ENCODE peak calls at places on chromosomes 11 and 22, in four cellular contexts. I, H, U and B are unnamed samples.

GRCh38 chr22:40687706-40688105 is 8.4 kb downstream of the MCHR1 start:
- DNase-seq in I (no peak), H (no peak), U (no peak), B (no peak)

GRCh38 chr11:57426754-57427691 is at the start of gene SLC43A3:
- DNase-seq in I (no peak), H (peak), U (peak), B (peak)

GRCh38 chr22:46963672-46964545 is 201.5 kb downstream of the TBC1D22A start:
- DNase-seq in I (no peak), H (peak), U (no peak), B (no peak)

GRCh38 chr11:89436071-89436470 is 55.1 kb downstream of the NOX4 start:
- DNase-seq in I (no peak), H (peak), U (no peak), B (no peak)

GRCh38 chr11:78548911-78549572 is 25.6 kb downstream of the NARS2 start:
- DNase-seq in I (no peak), H (no peak), U (no peak), B (no peak)

GRCh38 chr11:47276923-47277322 is 7.0 kb downstream of the MADD start:
- DNase-seq in I (no peak), H (no peak), U (no peak), B (no peak)

GRCh38 chr22:36331912-36332622 is 55.7 kb downstream of the MYH9 start:
- DNase-seq in I (peak), H (peak), U (peak), B (peak)

GRCh38 chr11:2857918-2858317 is 27.7 kb downstream of the CDKN1C start:
- DNase-seq in I (no peak), H (no peak), U (no peak), B (no peak)

GRCh38 chr11:125457814-125458343 is 38.2 kb downstream of the FEZ1 start:
- DNase-seq in I (no peak), H (peak), U (no peak), B (no peak)

GRCh38 chr22:39524089-39524752 is 3.9 kb downstream of the ATF4 start:
- DNase-seq in I (no peak), H (peak), U (no peak), B (peak)

GRCh38 chr11:68756171-68756766 is 4.9 kb upstream of the TESMIN start:
- DNase-seq in I (no peak), H (no peak), U (no peak), B (no peak)

GRCh38 chr11:19232910-19233503 is 7.7 kb downstream of the E2F8 start:
- DNase-seq in I (no peak), H (no peak), U (no peak), B (no peak)

GRCh38 chr11:78419327-78419726 is 1.7 kb upstream of the GAB2 start:
- DNase-seq in I (no peak), H (peak), U (no peak), B (peak)

GRCh38 chr11:48063424-48063978 is 83.1 kb downstream of the PTPRJ start:
- DNase-seq in I (no peak), H (no peak), U (no peak), B (peak)

GRCh38 chr22:19912236-19912999 is 29.2 kb upstream of the COMT start:
- DNase-seq in I (no peak), H (no peak), U (no peak), B (no peak)

GRCh38 chr22:16808744-16809143 is 16.5 kb downstream of the XKR3 start:
- DNase-seq in I (no peak), H (no peak), U (no peak), B (no peak)

GRCh38 chr11:104122008-104122635 is 41.8 kb downstream of the PDGFD start:
- DNase-seq in I (no peak), H (no peak), U (no peak), B (no peak)

GRCh38 chr11:24386551-24387404 is 110.1 kb upstream of the LUZP2 start:
- DNase-seq in I (peak), H (no peak), U (no peak), B (no peak)

GRCh38 chr22:38317995-38318715 is 922 bp upstream of the CSNK1E start:
- DNase-seq in I (peak), H (peak), U (no peak), B (peak)

GRCh38 chr11:131511794-131512193 is 141.4 kb downstream of the NTM start:
- DNase-seq in I (peak), H (peak), U (no peak), B (no peak)

GRCh38 chr11:113677648-113678047 is 28.5 kb downstream of the TMPRSS5 start:
- DNase-seq in I (no peak), H (no peak), U (no peak), B (no peak)

GRCh38 chr11:19978668-19979518 is 181.4 kb downstream of the DBX1 start:
- DNase-seq in I (no peak), H (no peak), U (no peak), B (peak)

GRCh38 chr11:108983621-108984020 is 318.8 kb downstream of the DDX10 start:
- DNase-seq in I (no peak), H (no peak), U (no peak), B (no peak)

GRCh38 chr11:9760180-9760550 is 96.3 kb downstream of the SWAP70 start:
- DNase-seq in I (no peak), H (peak), U (no peak), B (peak)

GRCh38 chr22:46564084-46564714 is 26.8 kb upstream of the CELSR1 start:
- DNase-seq in I (no peak), H (peak), U (no peak), B (no peak)

GRCh38 chr22:41603873-41604332 is 14.3 kb upstream of the PMM1 start:
- DNase-seq in I (peak), H (no peak), U (peak), B (no peak)

GRCh38 chr11:38582151-38582550 is 1984.1 kb upstream of the RAG2 start:
- DNase-seq in I (no peak), H (no peak), U (no peak), B (no peak)

GRCh38 chr11:128346808-128347207 is 240.6 kb downstream of the ETS1 start:
- DNase-seq in I (no peak), H (no peak), U (no peak), B (no peak)

GRCh38 chr22:47561115-47561675 is 798.7 kb downstream of the TBC1D22A start:
- DNase-seq in I (no peak), H (no peak), U (no peak), B (no peak)

GRCh38 chr11:127074151-127074761 is 73.7 kb upstream of the KIRREL3 start:
- DNase-seq in I (peak), H (no peak), U (no peak), B (no peak)

GRCh38 chr11:104390696-104391095 is 226.7 kb upstream of the PDGFD start:
- DNase-seq in I (no peak), H (no peak), U (no peak), B (no peak)

GRCh38 chr22:50600967-50601668 is 525 bp downstream of the MAPK8IP2 start:
- DNase-seq in I (no peak), H (no peak), U (no peak), B (peak)

GRCh38 chr22:41245917-41246499 is 5.3 kb upstream of the CHADL start:
- DNase-seq in I (no peak), H (no peak), U (no peak), B (no peak)

GRCh38 chr11:35714882-35715612 is 52.5 kb downstream of the TRIM44 start:
- DNase-seq in I (no peak), H (no peak), U (no peak), B (no peak)

GRCh38 chr22:19179472-19180048 is 1.0 kb upstream of the SLC25A1 start:
- DNase-seq in I (peak), H (peak), U (peak), B (peak)

GRCh38 chr11:123063396-123064267 is 1.7 kb upstream of the HSPA8 start:
- DNase-seq in I (peak), H (peak), U (peak), B (no peak)

GRCh38 chr22:47369431-47370015 is 607.1 kb downstream of the TBC1D22A start:
- DNase-seq in I (no peak), H (no peak), U (no peak), B (peak)

GRCh38 chr11:17775507-17776212 is 41.1 kb downstream of the KCNC1 start:
- DNase-seq in I (no peak), H (peak), U (no peak), B (no peak)

GRCh38 chr11:14905104-14906033 is 13.3 kb upstream of the CYP2R1 start:
- DNase-seq in I (peak), H (peak), U (peak), B (peak)

GRCh38 chr22:46087816-46088277 is 62.5 kb upstream of the PPARA start:
- DNase-seq in I (no peak), H (peak), U (no peak), B (peak)

GRCh38 chr22:24935771-24936483 is 10.6 kb downstream of the LHFPL7 start:
- DNase-seq in I (no peak), H (no peak), U (no peak), B (no peak)

GRCh38 chr22:24942301-24942700 is 4.2 kb downstream of the LHFPL7 start:
- DNase-seq in I (no peak), H (no peak), U (no peak), B (no peak)

GRCh38 chr22:24938741-24939341 is 7.7 kb downstream of the LHFPL7 start:
- DNase-seq in I (peak), H (no peak), U (peak), B (no peak)

DNA sequence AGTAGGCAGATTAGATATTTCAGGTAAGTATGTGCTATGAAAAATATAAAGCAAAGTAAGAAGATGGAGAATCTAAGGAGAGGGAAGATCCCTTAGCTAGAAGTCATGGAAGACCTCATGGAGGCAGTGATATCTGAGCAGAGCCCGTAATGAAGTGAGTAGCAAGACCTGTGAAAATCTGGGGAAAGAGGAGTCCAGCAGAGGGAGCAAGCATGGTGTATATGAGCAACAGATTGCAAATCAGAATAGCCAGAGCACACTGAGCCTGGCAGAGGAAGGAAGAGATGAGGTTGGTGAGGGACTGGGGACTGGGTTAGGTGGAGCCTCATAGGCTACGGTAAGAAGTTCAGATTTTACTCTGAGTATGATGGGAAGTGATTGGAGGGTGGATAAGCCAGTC is 9.4 kb downstream of the LHFPL7 start:
- DNase-seq in I (no peak), H (no peak), U (no peak), B (no peak)
- TF ChIP-seq CTCF in I (peak), H (no peak), U (no peak), B (no peak)

DNA sequence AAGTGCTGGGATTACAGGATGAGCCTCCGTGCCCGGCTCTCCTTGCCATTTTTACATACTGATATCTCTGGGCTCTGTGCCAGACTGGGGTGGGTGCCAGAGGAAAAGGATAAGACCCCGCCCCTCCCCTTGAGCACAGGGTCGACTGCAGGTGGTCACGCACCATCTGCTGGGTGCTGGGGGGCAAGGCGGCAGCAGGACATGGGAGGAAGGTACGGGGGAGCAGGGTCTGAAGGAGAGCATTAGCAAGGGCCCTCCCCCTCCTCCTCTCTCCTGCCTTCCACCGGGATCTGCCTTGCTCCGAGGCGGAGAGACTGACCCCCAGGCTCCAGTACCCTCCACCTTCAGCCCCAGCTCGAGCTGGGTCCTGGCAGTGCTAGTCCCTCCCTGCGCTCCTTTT is 9.7 kb upstream of the PGA3 start:
- DNase-seq in I (no peak), H (no peak), U (no peak), B (no peak)
- H3K27ac ChIP-seq in I (no peak), H (no peak), U (no peak), B (no peak)

DNA sequence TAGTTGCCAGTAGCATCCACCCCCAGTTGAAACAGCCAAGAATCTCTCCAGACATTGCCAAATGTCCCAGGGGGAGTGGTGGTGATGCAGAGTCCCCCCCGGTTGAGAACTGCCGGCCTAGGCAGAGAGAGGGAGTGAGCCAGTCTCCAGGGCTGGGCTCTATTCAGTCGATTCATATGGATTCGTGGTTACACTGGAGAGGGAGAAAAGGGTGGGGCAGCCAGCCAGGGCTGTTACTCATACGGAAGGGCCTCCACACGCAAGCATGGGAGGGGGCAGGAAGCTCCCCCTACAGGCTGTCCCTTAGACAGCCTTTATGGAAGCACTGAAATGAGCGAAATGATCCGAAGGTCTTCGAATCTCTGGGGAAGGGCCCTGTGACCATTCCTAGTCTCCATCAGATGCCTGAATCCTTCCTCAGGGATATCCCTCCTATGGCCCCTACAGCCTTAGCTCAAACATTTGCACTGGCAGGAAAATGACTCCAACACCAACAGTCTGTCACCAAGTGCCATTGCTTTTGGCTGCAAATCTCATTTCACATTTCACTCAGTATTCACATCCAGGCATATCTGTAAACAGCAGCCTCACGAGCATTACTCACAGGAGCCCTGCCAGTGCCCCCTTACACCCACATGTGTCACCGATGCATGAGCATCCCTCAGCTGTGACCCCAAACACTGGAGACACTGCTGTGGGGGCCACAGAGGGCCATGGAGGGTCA is 18.4 kb upstream of the TLCD5 start:
- DNase-seq in I (no peak), H (no peak), U (no peak), B (no peak)
- TF ChIP-seq CTCF in I (no peak), H (peak), U (no peak), B (no peak)

GRCh38 chr11:45560153-45560934 is 105.1 kb downstream of the CHST1 start:
- DNase-seq in I (no peak), H (peak), U (no peak), B (no peak)
- H3K27ac ChIP-seq in I (no peak), H (peak), U (no peak), B (no peak)

GRCh38 chr11:105912666-105913065 is 109.4 kb downstream of the MSANTD4 start:
- DNase-seq in I (no peak), H (no peak), U (no peak), B (no peak)

GRCh38 chr11:105911454-105911853 is 110.6 kb downstream of the MSANTD4 start:
- DNase-seq in I (no peak), H (no peak), U (no peak), B (no peak)

GRCh38 chr11:105918039-105918438 is 104.0 kb downstream of the MSANTD4 start:
- DNase-seq in I (no peak), H (no peak), U (no peak), B (no peak)

GRCh38 chr11:105910095-105910715 is 111.8 kb downstream of the MSANTD4 start:
- DNase-seq in I (no peak), H (no peak), U (no peak), B (no peak)

DNA sequence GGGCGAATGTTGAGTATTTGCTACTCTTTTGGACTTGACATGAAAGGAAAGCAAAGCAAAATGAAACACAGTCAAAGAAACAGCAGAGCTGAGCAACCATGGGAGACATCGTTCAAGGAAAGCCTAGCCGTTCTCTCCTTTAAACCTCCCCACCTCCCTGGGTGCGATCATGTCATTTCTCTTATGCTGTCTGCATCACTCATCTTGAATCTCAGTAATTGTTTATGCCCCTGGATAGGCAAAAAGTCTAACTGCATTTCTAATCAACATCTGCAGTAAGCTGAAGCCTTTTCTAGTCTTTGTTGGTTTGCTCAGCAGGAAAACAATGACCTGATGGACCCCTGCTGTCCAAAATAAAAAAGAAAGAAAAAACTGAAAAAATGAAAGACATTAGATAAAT is 107.0 kb downstream of the MSANTD4 start:
- DNase-seq in I (no peak), H (no peak), U (no peak), B (no peak)
- TF ChIP-seq CTCF in I (no peak), H (no peak), U (no peak), B (no peak)

GRCh38 chr11:106012744-106013143 is 9.3 kb downstream of the MSANTD4 start:
- DNase-seq in I (no peak), H (no peak), U (no peak), B (no peak)
- H3K27ac ChIP-seq in I (no peak), H (peak), U (no peak), B (no peak)

GRCh38 chr11:66002648-66003225 is 434 bp downstream of the BANF1 start:
- DNase-seq in I (peak), H (peak), U (peak), B (peak)
- TF ChIP-seq CTCF in I (peak), H (no peak), U (no peak), B (no peak)

DNA sequence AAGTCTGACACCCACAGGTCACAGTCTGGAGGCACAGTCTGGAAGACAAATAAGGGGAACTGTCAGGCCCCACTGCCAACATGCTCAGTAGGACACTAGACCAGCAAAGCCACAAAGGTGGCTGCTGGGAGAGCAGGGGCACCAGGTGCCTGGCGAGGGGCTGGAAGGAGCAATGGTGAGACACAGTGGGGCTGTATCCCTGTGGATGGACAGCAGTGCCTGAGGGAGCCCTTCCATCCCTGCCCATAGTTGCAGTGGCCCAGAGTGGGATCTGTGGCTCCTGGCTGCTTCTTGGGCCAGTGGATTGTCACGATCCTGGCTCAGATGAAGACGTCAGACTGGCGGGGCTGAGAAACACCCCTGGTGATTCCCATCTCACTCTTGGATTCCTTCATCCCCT is 154.6 kb downstream of the DSCAML1 start:
- DNase-seq in I (no peak), H (no peak), U (no peak), B (no peak)
- H3K27ac ChIP-seq in I (no peak), H (no peak), U (no peak), B (no peak)

GRCh38 chr11:86594746-86595145 is 77.7 kb downstream of the ME3 start:
- DNase-seq in I (peak), H (no peak), U (no peak), B (no peak)
- TF ChIP-seq CTCF in I (no peak), H (no peak), U (no peak), B (no peak)